ENCODE peak calls at places on chromosomes 7 and 10, in six cellular contexts. One of them, this sample, is unnamed.

GRCh38 chr7:92586403-92586802 is 3.8 kb downstream of the FAM133B start:
- DNase-seq in SW 1271: no peak
- DNase-seq in stimulated activated CD4-positive, alpha-beta T cell treated with anti-CD3 and anti-CD28 coated beads, Interleukin-4, amount 100 ng/mL, for 48 hours: no peak
- DNase-seq in trophoblast cell: no peak
- DNase-seq in H9: no peak
- DNase-seq in choroid plexus epithelial cell: peak
- DNase-seq in this sample: no peak

GRCh38 chr7:132783824-132784223 is 207.6 kb upstream of the PLXNA4 start:
- DNase-seq in stimulated activated CD4-positive, alpha-beta T cell treated with anti-CD3 and anti-CD28 coated beads, Interleukin-4, amount 100 ng/mL, for 48 hours: no peak
- DNase-seq in choroid plexus epithelial cell: peak
- DNase-seq in trophoblast cell: peak
- DNase-seq in H9: no peak
- DNase-seq in SW 1271: no peak
- DNase-seq in this sample: no peak

GRCh38 chr10:60315311-60315710 is 74.4 kb downstream of the ANK3 start:
- DNase-seq in SW 1271: no peak
- DNase-seq in trophoblast cell: no peak
- DNase-seq in stimulated activated CD4-positive, alpha-beta T cell treated with anti-CD3 and anti-CD28 coated beads, Interleukin-4, amount 100 ng/mL, for 48 hours: no peak
- DNase-seq in choroid plexus epithelial cell: no peak
- DNase-seq in H9: no peak
- DNase-seq in this sample: no peak

GRCh38 chr10:5525581-5526271 is 965 bp downstream of the CALML3 start:
- DNase-seq in H9: no peak
- DNase-seq in trophoblast cell: no peak
- DNase-seq in SW 1271: no peak
- DNase-seq in choroid plexus epithelial cell: no peak
- DNase-seq in stimulated activated CD4-positive, alpha-beta T cell treated with anti-CD3 and anti-CD28 coated beads, Interleukin-4, amount 100 ng/mL, for 48 hours: no peak
- DNase-seq in this sample: no peak

GRCh38 chr7:13915891-13916290 is 73.6 kb downstream of the ETV1 start:
- DNase-seq in choroid plexus epithelial cell: no peak
- DNase-seq in H9: no peak
- DNase-seq in stimulated activated CD4-positive, alpha-beta T cell treated with anti-CD3 and anti-CD28 coated beads, Interleukin-4, amount 100 ng/mL, for 48 hours: no peak
- DNase-seq in SW 1271: no peak
- DNase-seq in trophoblast cell: no peak
- DNase-seq in this sample: no peak

GRCh38 chr10:95392711-95393164 is 101.9 kb upstream of the PDLIM1 start:
- DNase-seq in H9: no peak
- DNase-seq in stimulated activated CD4-positive, alpha-beta T cell treated with anti-CD3 and anti-CD28 coated beads, Interleukin-4, amount 100 ng/mL, for 48 hours: no peak
- DNase-seq in trophoblast cell: no peak
- DNase-seq in SW 1271: no peak
- DNase-seq in choroid plexus epithelial cell: no peak
- DNase-seq in this sample: no peak

GRCh38 chr10:12351447-12351846 is 2.1 kb downstream of the CAMK1D start:
- DNase-seq in H9: no peak
- DNase-seq in trophoblast cell: no peak
- DNase-seq in stimulated activated CD4-positive, alpha-beta T cell treated with anti-CD3 and anti-CD28 coated beads, Interleukin-4, amount 100 ng/mL, for 48 hours: no peak
- DNase-seq in choroid plexus epithelial cell: no peak
- DNase-seq in SW 1271: no peak
- DNase-seq in this sample: no peak

GRCh38 chr7:120089968-120090367 is 183.0 kb upstream of the KCND2 start:
- DNase-seq in trophoblast cell: peak
- DNase-seq in SW 1271: no peak
- DNase-seq in H9: peak
- DNase-seq in choroid plexus epithelial cell: peak
- DNase-seq in stimulated activated CD4-positive, alpha-beta T cell treated with anti-CD3 and anti-CD28 coated beads, Interleukin-4, amount 100 ng/mL, for 48 hours: no peak
- DNase-seq in this sample: no peak